ENCODE peak calls at places on chromosomes 2 and 18, in ten cellular contexts. One of them, this sample, is unnamed.

GRCh38 chr2:197158591-197159550 is 151.7 kb downstream of the ANKRD44 start:
- DNase-seq in cardiac muscle cell: no peak
- DNase-seq in fibroblast of mammary gland: no peak
- DNase-seq in heart right ventricle: no peak
- DNase-seq in ovary: no peak
- DNase-seq in heart left ventricle: no peak
- DNase-seq in AG10803: no peak
- DNase-seq in neuronal stem cell: no peak
- DNase-seq in Peyer's patch: no peak
- DNase-seq in brain microvascular endothelial cell: peak
- DNase-seq in this sample: no peak

GRCh38 chr18:78144669-78145068 is 834.9 kb upstream of the SALL3 start:
- DNase-seq in heart right ventricle: no peak
- DNase-seq in fibroblast of mammary gland: no peak
- DNase-seq in AG10803: no peak
- DNase-seq in heart left ventricle: no peak
- DNase-seq in ovary: no peak
- DNase-seq in neuronal stem cell: no peak
- DNase-seq in brain microvascular endothelial cell: no peak
- DNase-seq in Peyer's patch: no peak
- DNase-seq in cardiac muscle cell: no peak
- DNase-seq in this sample: no peak

GRCh38 chr2:43158259-43158880 is 68.0 kb downstream of the ZFP36L2 start:
- DNase-seq in heart right ventricle: peak
- DNase-seq in Peyer's patch: peak
- DNase-seq in fibroblast of mammary gland: peak
- DNase-seq in ovary: peak
- DNase-seq in cardiac muscle cell: peak
- DNase-seq in neuronal stem cell: no peak
- DNase-seq in AG10803: peak
- DNase-seq in brain microvascular endothelial cell: peak
- DNase-seq in heart left ventricle: peak
- DNase-seq in this sample: no peak

GRCh38 chr2:240646061-240646899 is 21.0 kb downstream of the GPR35 start:
- DNase-seq in neuronal stem cell: no peak
- DNase-seq in heart right ventricle: no peak
- DNase-seq in brain microvascular endothelial cell: no peak
- DNase-seq in fibroblast of mammary gland: no peak
- DNase-seq in Peyer's patch: no peak
- DNase-seq in cardiac muscle cell: no peak
- DNase-seq in ovary: no peak
- DNase-seq in AG10803: no peak
- DNase-seq in heart left ventricle: no peak
- DNase-seq in this sample: peak

GRCh38 chr2:134410831-134411231 is 157.0 kb downstream of the MGAT5 start:
- DNase-seq in heart left ventricle: no peak
- DNase-seq in ovary: no peak
- DNase-seq in Peyer's patch: no peak
- DNase-seq in neuronal stem cell: no peak
- DNase-seq in cardiac muscle cell: peak
- DNase-seq in brain microvascular endothelial cell: peak
- DNase-seq in heart right ventricle: no peak
- DNase-seq in AG10803: peak
- DNase-seq in fibroblast of mammary gland: peak
- DNase-seq in this sample: no peak

GRCh38 chr2:53787255-53787910 is 539 bp downstream of the ERLEC1 start:
- DNase-seq in brain microvascular endothelial cell: peak
- DNase-seq in ovary: no peak
- DNase-seq in neuronal stem cell: no peak
- DNase-seq in Peyer's patch: no peak
- DNase-seq in fibroblast of mammary gland: peak
- DNase-seq in heart left ventricle: no peak
- DNase-seq in AG10803: peak
- DNase-seq in cardiac muscle cell: peak
- DNase-seq in heart right ventricle: no peak
- DNase-seq in this sample: no peak

GRCh38 chr2:75512455-75513212 is 48.1 kb downstream of the EVA1A start:
- DNase-seq in brain microvascular endothelial cell: no peak
- DNase-seq in fibroblast of mammary gland: no peak
- DNase-seq in neuronal stem cell: no peak
- DNase-seq in heart right ventricle: no peak
- DNase-seq in cardiac muscle cell: no peak
- DNase-seq in AG10803: no peak
- DNase-seq in ovary: no peak
- DNase-seq in Peyer's patch: no peak
- DNase-seq in heart left ventricle: no peak
- DNase-seq in this sample: no peak

GRCh38 chr2:236143811-236144210 is 24.4 kb downstream of the GBX2 start:
- DNase-seq in heart right ventricle: no peak
- DNase-seq in Peyer's patch: no peak
- DNase-seq in fibroblast of mammary gland: no peak
- DNase-seq in ovary: no peak
- DNase-seq in AG10803: no peak
- DNase-seq in neuronal stem cell: no peak
- DNase-seq in cardiac muscle cell: no peak
- DNase-seq in heart left ventricle: no peak
- DNase-seq in brain microvascular endothelial cell: no peak
- DNase-seq in this sample: no peak

GRCh38 chr2:64615206-64615763 is 38.4 kb downstream of the SERTAD2 start:
- DNase-seq in neuronal stem cell: no peak
- DNase-seq in cardiac muscle cell: no peak
- DNase-seq in brain microvascular endothelial cell: no peak
- DNase-seq in fibroblast of mammary gland: no peak
- DNase-seq in AG10803: no peak
- DNase-seq in Peyer's patch: peak
- DNase-seq in heart left ventricle: no peak
- DNase-seq in ovary: no peak
- DNase-seq in heart right ventricle: no peak
- DNase-seq in this sample: no peak

GRCh38 chr18:45724591-45724990 is 610 bp downstream of the SLC14A1 start:
- DNase-seq in AG10803: no peak
- DNase-seq in Peyer's patch: no peak
- DNase-seq in neuronal stem cell: no peak
- DNase-seq in heart left ventricle: no peak
- DNase-seq in fibroblast of mammary gland: peak
- DNase-seq in cardiac muscle cell: no peak
- DNase-seq in ovary: no peak
- DNase-seq in heart right ventricle: no peak
- DNase-seq in brain microvascular endothelial cell: no peak
- DNase-seq in this sample: no peak

GRCh38 chr18:45727068-45727467 is 3.1 kb downstream of the SLC14A1 start:
- DNase-seq in heart right ventricle: no peak
- DNase-seq in heart left ventricle: no peak
- DNase-seq in fibroblast of mammary gland: peak
- DNase-seq in Peyer's patch: no peak
- DNase-seq in brain microvascular endothelial cell: no peak
- DNase-seq in neuronal stem cell: no peak
- DNase-seq in AG10803: no peak
- DNase-seq in ovary: no peak
- DNase-seq in cardiac muscle cell: no peak
- DNase-seq in this sample: no peak

GRCh38 chr18:45722899-45723298 is 1.1 kb upstream of the SLC14A1 start:
- DNase-seq in heart right ventricle: peak
- DNase-seq in cardiac muscle cell: peak
- DNase-seq in ovary: peak
- DNase-seq in neuronal stem cell: peak
- DNase-seq in Peyer's patch: peak
- DNase-seq in fibroblast of mammary gland: peak
- DNase-seq in brain microvascular endothelial cell: peak
- DNase-seq in heart left ventricle: peak
- DNase-seq in AG10803: peak
- DNase-seq in this sample: no peak

GRCh38 chr18:45726603-45727002 is 2.6 kb downstream of the SLC14A1 start:
- DNase-seq in brain microvascular endothelial cell: no peak
- DNase-seq in neuronal stem cell: no peak
- DNase-seq in AG10803: no peak
- DNase-seq in fibroblast of mammary gland: peak
- DNase-seq in ovary: no peak
- DNase-seq in heart left ventricle: no peak
- DNase-seq in cardiac muscle cell: no peak
- DNase-seq in heart right ventricle: no peak
- DNase-seq in Peyer's patch: no peak
- DNase-seq in this sample: no peak

DNA sequence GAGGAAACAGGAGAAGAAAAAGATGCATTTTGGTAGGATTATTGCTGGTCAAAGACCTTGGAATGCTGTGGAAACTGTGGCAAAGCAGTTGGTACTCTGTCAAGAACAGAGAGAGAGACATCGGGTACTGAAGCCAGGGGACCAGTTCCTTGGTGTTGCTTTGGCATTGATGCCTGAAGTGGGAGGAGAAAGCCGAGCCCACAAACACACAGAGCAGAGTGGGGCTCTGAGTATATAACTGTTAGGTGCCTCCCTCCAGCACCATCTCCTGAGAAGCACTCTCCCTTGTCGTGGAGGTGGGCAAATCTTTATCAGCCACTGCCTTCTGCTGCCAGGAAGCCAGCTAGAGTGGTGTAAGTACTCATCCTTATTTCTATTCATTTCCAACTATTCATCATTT is at the start of gene SLC14A1:
- DNase-seq in brain microvascular endothelial cell: no peak
- DNase-seq in heart right ventricle: no peak
- DNase-seq in fibroblast of mammary gland: no peak
- DNase-seq in cardiac muscle cell: no peak
- DNase-seq in AG10803: no peak
- DNase-seq in ovary: no peak
- DNase-seq in neuronal stem cell: no peak
- DNase-seq in heart left ventricle: no peak
- DNase-seq in Peyer's patch: no peak
- DNase-seq in this sample: no peak
- H3K4me3 ChIP-seq in brain microvascular endothelial cell: no peak
- H3K4me3 ChIP-seq in heart right ventricle: no peak
- H3K4me3 ChIP-seq in fibroblast of mammary gland: no peak
- H3K4me3 ChIP-seq in cardiac muscle cell: no peak
- H3K4me3 ChIP-seq in AG10803: no peak
- H3K4me3 ChIP-seq in ovary: no peak
- H3K4me3 ChIP-seq in neuronal stem cell: no peak
- H3K4me3 ChIP-seq in heart left ventricle: no peak
- H3K4me3 ChIP-seq in Peyer's patch: no peak
- H3K4me3 ChIP-seq in this sample: no peak

DNA sequence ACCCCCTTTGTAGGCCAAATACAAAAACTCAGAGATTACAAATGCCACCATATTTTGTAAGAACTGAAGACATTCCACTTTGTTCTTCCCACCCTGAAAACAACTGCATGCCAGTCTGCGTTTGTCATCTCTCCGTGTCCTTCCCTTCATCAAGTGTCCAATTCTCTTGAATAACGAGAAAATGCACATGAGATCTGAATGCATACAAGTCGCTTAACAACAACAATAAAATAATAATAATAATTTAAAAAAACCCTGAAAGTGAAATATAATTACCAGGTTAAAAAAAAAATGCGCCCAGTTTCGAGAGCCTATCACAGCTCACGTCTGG is 2.0 kb upstream of the SETBP1 start:
- DNase-seq in ovary: no peak
- DNase-seq in neuronal stem cell: no peak
- DNase-seq in heart right ventricle: no peak
- DNase-seq in fibroblast of mammary gland: no peak
- DNase-seq in heart left ventricle: no peak
- DNase-seq in AG10803: no peak
- DNase-seq in brain microvascular endothelial cell: no peak
- DNase-seq in Peyer's patch: no peak
- DNase-seq in cardiac muscle cell: no peak
- DNase-seq in this sample: no peak
- H3K4me3 ChIP-seq in ovary: peak
- H3K4me3 ChIP-seq in neuronal stem cell: no peak
- H3K4me3 ChIP-seq in heart right ventricle: peak
- H3K4me3 ChIP-seq in fibroblast of mammary gland: peak
- H3K4me3 ChIP-seq in heart left ventricle: peak
- H3K4me3 ChIP-seq in AG10803: peak
- H3K4me3 ChIP-seq in brain microvascular endothelial cell: peak
- H3K4me3 ChIP-seq in Peyer's patch: no peak
- H3K4me3 ChIP-seq in cardiac muscle cell: peak
- H3K4me3 ChIP-seq in this sample: peak

DNA sequence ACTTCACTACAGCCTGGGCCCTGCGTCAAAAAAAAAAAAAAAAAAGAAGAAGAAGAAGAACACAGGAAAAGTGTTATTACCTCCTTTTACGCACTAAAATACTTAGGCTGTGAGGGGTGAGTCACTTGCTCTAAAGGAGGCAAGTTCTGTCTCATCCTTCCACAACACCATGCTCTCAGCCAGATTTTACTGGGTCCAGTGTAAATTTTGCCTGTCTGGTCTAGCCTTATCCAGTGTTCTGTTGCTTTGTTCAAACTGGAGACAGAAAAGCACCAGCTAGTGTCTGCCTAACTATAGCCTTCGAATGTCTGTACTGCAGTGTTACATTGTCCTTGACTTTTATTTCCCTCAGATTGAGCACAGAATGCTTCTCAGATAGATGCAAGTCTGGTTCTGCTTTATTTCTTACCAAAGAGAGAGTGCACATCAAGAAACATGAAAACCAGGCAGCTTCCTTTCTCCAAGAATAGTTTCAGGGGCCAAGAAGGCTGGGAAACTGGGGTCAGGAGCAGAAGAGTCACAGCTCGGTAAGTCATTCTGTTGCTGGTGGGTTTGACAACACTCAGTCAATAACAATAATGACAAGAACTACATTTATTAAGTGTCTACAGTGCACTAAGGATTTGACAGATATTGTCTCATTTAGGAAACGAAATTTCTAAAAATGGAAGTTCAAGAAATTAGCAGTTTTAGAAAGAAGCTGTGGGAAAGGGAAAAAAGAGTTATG is 3.1 kb upstream of the MSGN1 start:
- DNase-seq in cardiac muscle cell: peak
- DNase-seq in AG10803: peak
- DNase-seq in ovary: no peak
- DNase-seq in heart left ventricle: no peak
- DNase-seq in Peyer's patch: no peak
- DNase-seq in neuronal stem cell: no peak
- DNase-seq in fibroblast of mammary gland: peak
- DNase-seq in heart right ventricle: no peak
- DNase-seq in brain microvascular endothelial cell: peak
- DNase-seq in this sample: no peak
- H3K4me3 ChIP-seq in cardiac muscle cell: no peak
- H3K4me3 ChIP-seq in AG10803: peak
- H3K4me3 ChIP-seq in ovary: no peak
- H3K4me3 ChIP-seq in heart left ventricle: no peak
- H3K4me3 ChIP-seq in Peyer's patch: no peak
- H3K4me3 ChIP-seq in neuronal stem cell: no peak
- H3K4me3 ChIP-seq in fibroblast of mammary gland: no peak
- H3K4me3 ChIP-seq in heart right ventricle: no peak
- H3K4me3 ChIP-seq in brain microvascular endothelial cell: no peak
- H3K4me3 ChIP-seq in this sample: no peak

GRCh38 chr2:29583548-29584121 is 337.8 kb downstream of the ALK start:
- DNase-seq in heart right ventricle: no peak
- DNase-seq in brain microvascular endothelial cell: no peak
- DNase-seq in ovary: no peak
- DNase-seq in heart left ventricle: no peak
- DNase-seq in AG10803: no peak
- DNase-seq in Peyer's patch: no peak
- DNase-seq in cardiac muscle cell: no peak
- DNase-seq in fibroblast of mammary gland: no peak
- DNase-seq in neuronal stem cell: no peak
- DNase-seq in this sample: no peak
- H3K4me3 ChIP-seq in heart right ventricle: no peak
- H3K4me3 ChIP-seq in brain microvascular endothelial cell: no peak
- H3K4me3 ChIP-seq in ovary: no peak
- H3K4me3 ChIP-seq in heart left ventricle: no peak
- H3K4me3 ChIP-seq in AG10803: no peak
- H3K4me3 ChIP-seq in Peyer's patch: no peak
- H3K4me3 ChIP-seq in cardiac muscle cell: no peak
- H3K4me3 ChIP-seq in fibroblast of mammary gland: no peak
- H3K4me3 ChIP-seq in neuronal stem cell: no peak
- H3K4me3 ChIP-seq in this sample: no peak

This sample was measured in esophagus muscularis mucosa.